ENCODE peak calls at places on chromosome 18, in five cellular contexts. V is neural progenitor cell; J is upper lobe of right lung; X is central memory CD4-positive, alpha-beta T cell; E is MG63. Y is an unnamed sample.

GRCh38 chr18:58091099-58091611 is 47.1 kb downstream of the NEDD4L start:
- DNase-seq in V (no peak), J (no peak), X (no peak), E (peak; percentile 28), Y (no peak)

GRCh38 chr18:57943723-57944122 is 100.3 kb upstream of the NEDD4L start:
- DNase-seq in V (peak; percentile 14), J (no peak), X (no peak), E (no peak), Y (no peak)

GRCh38 chr18:25349926-25350560 is 1.9 kb downstream of the ZNF521 start:
- DNase-seq in V (peak; percentile 74), J (no peak), X (no peak), E (no peak), Y (no peak)

GRCh38 chr18:43965691-43966090 is 688.4 kb upstream of the SYT4 start:
- DNase-seq in V (no peak), J (no peak), X (no peak), E (no peak), Y (no peak)

GRCh38 chr18:6284300-6284699 is 130.4 kb downstream of the L3MBTL4 start:
- DNase-seq in V (no peak), J (no peak), X (no peak), E (no peak), Y (no peak)

GRCh38 chr18:48671561-48671945 is 132.7 kb downstream of the CTIF start:
- DNase-seq in V (no peak), J (no peak), X (no peak), E (no peak), Y (no peak)

GRCh38 chr18:35835838-35836237 is 136.6 kb upstream of the RMP24 start:
- DNase-seq in V (no peak), J (no peak), X (no peak), E (no peak), Y (no peak)

GRCh38 chr18:74645717-74646116 is 48.0 kb downstream of the ZNF407 start:
- DNase-seq in V (no peak), J (no peak), X (no peak), E (no peak), Y (no peak)

GRCh38 chr18:68564961-68565360 is 149.9 kb downstream of the TMX3 start:
- DNase-seq in V (no peak), J (no peak), X (no peak), E (no peak), Y (peak; percentile 3)

GRCh38 chr18:62521588-62521987 is 1.2 kb upstream of the ZCCHC2 start:
- DNase-seq in V (no peak), J (no peak), X (no peak), E (no peak), Y (no peak)

GRCh38 chr18:3350566-3351527 is 88.9 kb downstream of the MYL12B start:
- DNase-seq in V (no peak), J (no peak), X (no peak), E (peak; percentile 24), Y (no peak)

GRCh38 chr18:50707841-50708240 is 112.0 kb downstream of the MRO start:
- DNase-seq in V (no peak), J (no peak), X (no peak), E (no peak), Y (no peak)